ENCODE peak calls at places on chromosomes 4 and X, in five cellular contexts. U, K, G, W and Z are unnamed samples.

GRCh38 chrX:11886745-11887144 is 128.7 kb downstream of the MSL3 start:
- DNase-seq in W (no peak), U (no peak), K (no peak), G (no peak), Z (peak)

GRCh38 chrX:5823861-5824260 is 404.8 kb downstream of the NLGN4X start:
- DNase-seq in K (no peak), U (no peak), W (no peak), G (no peak), Z (no peak)

GRCh38 chr4:21879187-21879586 is 69.4 kb downstream of the KCNIP4 start:
- DNase-seq in W (no peak), K (no peak), G (no peak), U (no peak), Z (peak)

GRCh38 chrX:53362439-53362838 is 60.0 kb downstream of the SMC1A start:
- DNase-seq in K (no peak), G (no peak), W (no peak), U (no peak), Z (no peak)

GRCh38 chr4:160745126-160745525 is 1418.7 kb downstream of the FSTL5 start:
- DNase-seq in W (no peak), G (no peak), U (no peak), K (no peak), Z (no peak)

GRCh38 chr4:20760053-20760452 is 59.8 kb downstream of the PACRGL start:
- DNase-seq in U (no peak), W (no peak), K (no peak), G (no peak), Z (no peak)

GRCh38 chr4:61572160-61572559 is 372.0 kb downstream of the ADGRL3 start:
- DNase-seq in K (no peak), U (no peak), G (no peak), W (no peak), Z (no peak)

GRCh38 chrX:123513585-123514278 is 219.1 kb downstream of the THOC2 start:
- DNase-seq in G (no peak), W (no peak), U (no peak), K (no peak), Z (no peak)

GRCh38 chr4:166777760-166778159 is 456.5 kb downstream of the SPOCK3 start:
- DNase-seq in G (no peak), U (no peak), W (no peak), K (no peak), Z (no peak)

GRCh38 chrX:123959281-123960063 is 2.0 kb upstream of the STAG2 start:
- DNase-seq in K (peak), G (no peak), U (peak), W (peak), Z (peak)

GRCh38 chr4:157722146-157722545 is 450.7 kb downstream of the GASK1B start:
- DNase-seq in G (no peak), U (no peak), K (no peak), W (no peak), Z (no peak)

GRCh38 chr4:176781739-176782100 is 11.0 kb downstream of the VEGFC start:
- DNase-seq in W (no peak), G (no peak), U (no peak), K (no peak), Z (no peak)

GRCh38 chrX:67949270-67949669 is 405.4 kb downstream of the AR start:
- DNase-seq in G (no peak), W (no peak), K (no peak), U (no peak), Z (no peak)

GRCh38 chr4:81369898-81370297 is 101.8 kb downstream of the RASGEF1B start:
- DNase-seq in W (no peak), K (no peak), G (no peak), U (no peak), Z (no peak)

DNA sequence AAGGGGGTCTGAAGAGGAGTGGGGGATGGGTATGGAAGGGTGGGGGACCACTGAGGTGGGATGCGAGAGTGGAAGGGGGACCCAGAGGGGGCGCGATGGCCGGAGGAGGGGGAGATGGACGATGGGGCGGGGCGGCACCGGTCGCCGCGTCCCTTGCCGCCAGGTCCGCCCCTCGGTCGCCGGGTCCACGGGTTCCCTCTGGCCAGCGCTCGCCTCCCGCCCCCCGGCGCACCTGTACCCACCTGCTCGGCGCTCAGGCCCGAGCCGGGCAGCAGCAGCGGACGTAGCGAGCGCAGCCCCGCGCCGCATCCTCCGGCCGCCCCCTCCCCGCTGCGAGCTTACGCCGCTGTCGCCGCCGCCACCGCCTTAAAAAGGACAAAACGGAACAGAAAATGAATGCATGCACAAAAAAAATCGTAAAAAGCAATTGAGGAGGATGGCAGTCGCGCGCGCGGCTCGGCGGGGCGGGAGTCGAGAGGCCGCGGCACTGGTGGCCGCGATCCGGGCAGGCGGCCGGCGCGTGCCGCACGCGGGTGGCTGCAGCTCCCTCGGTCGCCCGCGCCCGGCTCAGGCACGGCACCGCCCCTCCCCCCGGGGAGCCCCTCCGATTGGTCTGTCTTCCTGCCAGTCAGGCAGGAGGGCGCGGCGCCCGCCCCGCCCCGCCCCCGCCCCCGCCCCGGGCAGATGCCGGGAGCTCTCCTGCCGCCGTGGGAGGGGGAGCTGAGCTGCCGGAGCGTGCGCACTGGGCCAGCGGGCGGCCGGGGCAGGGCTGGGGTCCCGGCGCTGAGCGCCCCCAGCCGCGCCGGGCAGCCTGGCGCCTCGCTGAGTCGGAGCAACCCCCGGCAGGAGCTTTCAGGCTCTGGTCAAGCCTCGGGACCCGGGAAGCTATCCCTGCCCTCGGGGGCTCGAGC is at the start of gene JAKMIP1:
- DNase-seq in K (no peak), W (peak), G (peak), U (peak), Z (no peak)
- TF ChIP-seq POLR2A in K (no peak), W (no peak), G (no peak), U (no peak), Z (no peak)

DNA sequence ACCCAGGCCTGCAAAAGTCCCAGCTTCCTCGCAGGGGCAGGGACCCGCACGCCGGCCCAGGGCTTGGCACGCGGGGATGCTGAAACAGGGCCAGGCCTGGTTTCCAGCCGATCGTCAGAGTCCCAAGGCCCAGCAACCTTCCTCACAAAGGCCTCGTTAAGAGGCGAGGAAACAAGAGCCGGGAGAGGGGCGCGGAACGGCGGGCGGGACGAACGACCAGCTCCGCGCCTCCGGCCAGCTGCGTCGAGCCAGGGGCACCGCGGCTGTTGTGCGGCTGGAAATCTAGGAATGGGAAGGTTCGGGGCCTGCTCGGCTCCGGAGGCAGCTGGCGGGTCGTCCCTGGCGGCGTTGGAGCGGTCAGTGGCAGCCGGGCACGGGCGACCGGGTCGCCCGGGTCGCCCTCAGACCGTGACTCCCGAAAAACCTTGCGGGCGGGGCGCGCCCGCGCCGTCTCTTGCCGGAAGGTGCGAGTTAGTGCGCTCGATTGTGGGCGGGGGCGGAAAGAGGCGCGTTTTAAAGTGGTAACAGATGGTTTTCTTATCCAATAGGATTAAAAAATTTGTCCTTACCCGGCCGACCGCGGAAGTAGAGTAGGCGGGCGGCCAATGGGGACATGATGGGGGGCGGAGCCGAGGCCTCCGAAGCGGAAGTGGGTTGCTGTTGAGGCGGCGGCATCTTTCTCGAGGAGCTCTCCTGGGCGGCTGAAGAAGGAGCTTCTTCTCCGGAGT is at the start of gene RNF4:
- DNase-seq in W (peak), U (peak), G (peak), K (peak), Z (peak)
- TF ChIP-seq POLR2A in W (peak), U (peak), G (peak), K (peak), Z (peak)

DNA sequence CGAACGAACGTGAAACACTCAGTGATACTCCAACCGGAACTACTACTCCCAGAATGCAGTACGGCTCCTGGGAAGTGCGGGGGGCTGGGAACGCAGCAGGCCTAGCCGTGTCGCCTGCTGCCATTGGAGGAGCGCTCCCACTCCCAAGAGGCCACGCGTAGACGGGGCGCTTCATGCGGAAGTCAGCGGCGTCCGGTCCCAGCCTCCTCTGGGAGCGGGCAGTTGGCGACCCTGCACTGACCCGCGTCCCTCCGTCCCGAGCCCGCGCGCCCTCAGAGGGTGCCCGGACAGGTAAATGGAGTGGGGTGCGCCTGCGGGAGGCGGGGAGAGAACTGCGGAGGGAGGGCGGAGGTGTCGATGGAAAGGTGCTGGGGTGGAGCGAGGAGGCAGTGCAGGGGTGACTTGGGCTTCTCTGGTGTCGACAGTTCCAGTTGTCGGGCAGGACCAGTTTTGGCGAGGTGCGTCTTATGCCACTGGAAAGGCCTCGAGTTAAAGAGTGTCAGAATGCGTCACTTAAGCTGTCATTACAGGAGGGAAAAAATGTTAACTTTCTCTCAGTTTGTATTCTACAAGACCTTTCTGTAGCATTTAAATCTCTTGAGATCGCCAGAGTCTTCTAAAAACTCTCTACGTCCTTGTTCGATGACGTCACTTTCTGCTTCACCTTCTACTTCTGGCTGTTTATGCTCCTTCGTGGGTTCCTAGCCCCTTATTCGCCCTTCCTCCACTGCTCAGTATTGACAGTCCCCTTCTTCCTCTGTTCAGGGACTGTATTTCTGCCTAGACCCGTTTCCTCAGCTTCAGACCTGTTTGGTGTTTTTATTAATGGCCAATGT is at the start of gene VAMP7:
- DNase-seq in G (peak), U (peak), K (peak), W (peak), Z (peak)
- TF ChIP-seq POLR2A in G (peak), U (no peak), K (peak), W (peak), Z (peak)

GRCh38 chr4:145938618-145939177 is at the start of gene ZNF827:
- DNase-seq in K (no peak), U (peak), G (no peak), W (peak), Z (no peak)

GRCh38 chr4:145936142-145937020 is 2.2 kb downstream of the ZNF827 start:
- DNase-seq in U (peak), K (no peak), W (peak), G (peak), Z (peak)

GRCh38 chr4:145935253-145936141 is 3.1 kb downstream of the ZNF827 start:
- DNase-seq in W (peak), G (no peak), U (peak), K (no peak), Z (no peak)

GRCh38 chr4:145937990-145938611 is 522 bp downstream of the ZNF827 start:
- DNase-seq in G (no peak), U (peak), K (no peak), W (peak), Z (no peak)

GRCh38 chr4:145937021-145937861 is 1.4 kb downstream of the ZNF827 start:
- DNase-seq in K (peak), G (peak), W (peak), U (peak), Z (no peak)
- TF ChIP-seq POLR2A in K (no peak), G (peak), W (no peak), U (no peak), Z (peak)

GRCh38 chrX:20015945-20016617 is 25.2 kb upstream of the BCLAF3 start:
- DNase-seq in U (no peak), W (no peak), K (no peak), G (no peak), Z (no peak)

GRCh38 chrX:20011608-20012007 is 20.7 kb upstream of the BCLAF3 start:
- DNase-seq in U (no peak), G (no peak), W (no peak), K (no peak), Z (no peak)

GRCh38 chrX:20016618-20016945 is 25.7 kb upstream of the BCLAF3 start:
- DNase-seq in G (no peak), U (no peak), K (no peak), W (no peak), Z (no peak)

GRCh38 chrX:20019672-20020365 is 29.0 kb upstream of the BCLAF3 start:
- DNase-seq in K (no peak), W (no peak), U (no peak), G (no peak), Z (no peak)

GRCh38 chrX:20015422-20015821 is 24.6 kb upstream of the BCLAF3 start:
- DNase-seq in U (no peak), K (no peak), G (no peak), W (no peak), Z (no peak)
- TF ChIP-seq POLR2A in U (no peak), K (no peak), G (no peak), W (no peak), Z (no peak)